ENCODE peak calls at places on chromosomes 4 and X, in nine cellular contexts. H, B, U, I, N, P, J, V and D are unnamed samples.

GRCh38 chrX:108557594-108557993 is 118.0 kb downstream of the COL4A5 start:
- DNase-seq in H (no peak), B (no peak), U (no peak), I (no peak), N (no peak), P (no peak), J (no peak), V (no peak), D (no peak)

GRCh38 chrX:104842646-104843045 is 276.6 kb downstream of the IL1RAPL2 start:
- DNase-seq in H (no peak), B (no peak), U (no peak), I (no peak), N (no peak), P (no peak), J (no peak), V (no peak), D (no peak)

GRCh38 chrX:10677490-10677889 is 57.1 kb upstream of the MID1 start:
- DNase-seq in H (no peak), B (peak), U (no peak), I (no peak), N (no peak), P (no peak), J (no peak), V (no peak), D (no peak)

GRCh38 chrX:44903107-44903506 is 30.1 kb downstream of the KDM6A start:
- DNase-seq in H (no peak), B (no peak), U (no peak), I (no peak), N (no peak), P (no peak), J (peak), V (no peak), D (no peak)

GRCh38 chr4:132992686-132993085 is 156.4 kb upstream of the PCDH10 start:
- DNase-seq in H (no peak), B (no peak), U (no peak), I (no peak), N (no peak), P (no peak), J (no peak), V (no peak), D (no peak)

GRCh38 chr4:31768756-31769155 is 1048.6 kb downstream of the PCDH7 start:
- DNase-seq in H (no peak), B (no peak), U (no peak), I (no peak), N (no peak), P (no peak), J (no peak), V (no peak), D (no peak)

GRCh38 chr4:151537726-151538125 is 128.8 kb downstream of the FHIP1A start:
- DNase-seq in H (no peak), B (no peak), U (no peak), I (no peak), N (no peak), P (no peak), J (no peak), V (no peak), D (no peak)

GRCh38 chrX:77446840-77447239 is 349 bp upstream of the FGF16 start:
- DNase-seq in H (no peak), B (no peak), U (no peak), I (no peak), N (no peak), P (no peak), J (no peak), V (no peak), D (no peak)

GRCh38 chr4:119478446-119479179 is 150.0 kb downstream of the PDE5A start:
- DNase-seq in H (no peak), B (no peak), U (no peak), I (no peak), N (no peak), P (no peak), J (no peak), V (no peak), D (no peak)

GRCh38 chr4:114474401-114474800 is 124.2 kb upstream of the UGT8 start:
- DNase-seq in H (no peak), B (no peak), U (no peak), I (no peak), N (no peak), P (no peak), J (no peak), V (no peak), D (no peak)

GRCh38 chrX:2677764-2678163 is 13.3 kb upstream of the CD99 start:
- DNase-seq in H (no peak), B (peak), U (no peak), I (no peak), N (peak), P (peak), J (peak), V (no peak), D (peak)

GRCh38 chr4:89762311-89762710 is 74.7 kb downstream of the SNCA start:
- DNase-seq in H (no peak), B (no peak), U (no peak), I (no peak), N (no peak), P (no peak), J (no peak), V (no peak), D (no peak)

DNA sequence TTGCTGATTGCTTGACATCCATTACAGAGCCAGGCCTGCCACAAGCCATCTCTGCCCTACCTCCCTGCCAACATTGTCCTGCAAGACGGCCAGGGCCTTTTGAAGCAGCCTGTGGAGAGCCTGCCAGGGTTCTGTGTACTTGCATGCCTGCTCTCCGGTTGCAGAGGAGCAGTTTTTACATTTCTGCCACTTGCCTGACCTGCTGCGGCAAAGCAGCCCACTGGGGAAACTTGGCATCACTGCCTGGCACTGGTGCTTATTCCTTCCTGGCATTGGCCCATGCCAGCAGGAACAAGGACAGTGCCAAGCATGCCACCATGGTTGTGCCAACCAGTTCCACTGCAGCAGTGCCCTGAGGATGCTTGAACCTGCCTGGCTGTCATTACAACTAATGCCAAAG is 167.1 kb downstream of the NHS start:
- DNase-seq in H (no peak), B (peak), U (no peak), I (no peak), N (no peak), P (no peak), J (no peak), V (no peak), D (no peak)
- TF ChIP-seq POLR2AphosphoS5 in H (no peak), B (no peak), U (no peak), I (no peak), N (no peak), P (no peak), J (no peak), V (no peak), D (no peak)

GRCh38 chrX:41389311-41389888 is 55.4 kb downstream of the DDX3X start:
- DNase-seq in H (no peak), B (no peak), U (no peak), I (no peak), N (no peak), P (peak), J (no peak), V (no peak), D (no peak)
- TF ChIP-seq POLR2AphosphoS5 in H (no peak), B (no peak), U (no peak), I (no peak), N (no peak), P (peak), J (no peak), V (no peak), D (no peak)

GRCh38 chr4:153269223-153269990 is 65.2 kb downstream of the TRIM2 start:
- DNase-seq in H (no peak), B (no peak), U (peak), I (no peak), N (no peak), P (no peak), J (no peak), V (no peak), D (no peak)
- TF ChIP-seq POLR2AphosphoS5 in H (no peak), B (no peak), U (no peak), I (no peak), N (no peak), P (no peak), J (no peak), V (no peak), D (no peak)

DNA sequence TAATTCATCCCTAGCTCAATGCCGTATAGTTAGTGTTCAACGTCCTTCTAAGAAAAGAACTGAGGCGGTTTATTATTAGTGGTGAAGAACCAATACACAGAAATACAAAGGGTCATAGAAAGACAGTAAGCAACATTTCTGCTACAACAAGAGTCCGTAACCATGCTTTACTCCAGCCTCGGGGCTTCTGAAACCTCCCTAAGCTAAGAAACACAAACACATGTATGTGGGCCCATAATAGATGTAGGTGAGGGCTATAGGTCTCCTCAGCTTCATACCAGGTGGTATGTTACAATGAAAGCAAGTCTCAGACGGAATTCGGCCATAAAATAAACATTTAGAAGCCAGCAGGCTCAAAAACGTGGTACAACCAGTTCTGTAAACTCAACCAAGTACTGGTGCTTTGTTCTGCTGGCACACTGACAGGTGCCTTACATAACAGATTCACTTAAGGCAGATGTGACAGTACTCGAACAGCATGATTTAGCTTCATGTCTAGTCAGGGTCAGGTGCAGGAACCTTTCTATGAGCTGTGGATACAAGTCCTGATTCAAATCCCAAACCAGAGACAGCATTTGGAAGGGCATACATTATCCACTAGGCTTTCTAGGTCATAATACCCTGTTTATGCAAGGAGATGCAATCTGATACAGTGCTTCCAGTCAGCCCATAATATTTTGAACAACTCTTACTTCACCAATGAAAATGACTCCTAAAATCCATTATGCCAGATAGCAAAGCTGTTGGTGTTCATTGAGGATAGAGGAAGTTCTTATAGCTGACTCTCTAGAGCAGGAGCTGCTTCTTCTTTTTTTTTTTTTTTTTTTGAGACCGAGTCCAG is 113.7 kb upstream of the ENPP6 start:
- DNase-seq in H (no peak), B (no peak), U (no peak), I (no peak), N (peak), P (peak), J (no peak), V (no peak), D (peak)
- TF ChIP-seq POLR2AphosphoS5 in H (no peak), B (no peak), U (no peak), I (no peak), N (peak), P (no peak), J (no peak), V (no peak), D (no peak)

DNA sequence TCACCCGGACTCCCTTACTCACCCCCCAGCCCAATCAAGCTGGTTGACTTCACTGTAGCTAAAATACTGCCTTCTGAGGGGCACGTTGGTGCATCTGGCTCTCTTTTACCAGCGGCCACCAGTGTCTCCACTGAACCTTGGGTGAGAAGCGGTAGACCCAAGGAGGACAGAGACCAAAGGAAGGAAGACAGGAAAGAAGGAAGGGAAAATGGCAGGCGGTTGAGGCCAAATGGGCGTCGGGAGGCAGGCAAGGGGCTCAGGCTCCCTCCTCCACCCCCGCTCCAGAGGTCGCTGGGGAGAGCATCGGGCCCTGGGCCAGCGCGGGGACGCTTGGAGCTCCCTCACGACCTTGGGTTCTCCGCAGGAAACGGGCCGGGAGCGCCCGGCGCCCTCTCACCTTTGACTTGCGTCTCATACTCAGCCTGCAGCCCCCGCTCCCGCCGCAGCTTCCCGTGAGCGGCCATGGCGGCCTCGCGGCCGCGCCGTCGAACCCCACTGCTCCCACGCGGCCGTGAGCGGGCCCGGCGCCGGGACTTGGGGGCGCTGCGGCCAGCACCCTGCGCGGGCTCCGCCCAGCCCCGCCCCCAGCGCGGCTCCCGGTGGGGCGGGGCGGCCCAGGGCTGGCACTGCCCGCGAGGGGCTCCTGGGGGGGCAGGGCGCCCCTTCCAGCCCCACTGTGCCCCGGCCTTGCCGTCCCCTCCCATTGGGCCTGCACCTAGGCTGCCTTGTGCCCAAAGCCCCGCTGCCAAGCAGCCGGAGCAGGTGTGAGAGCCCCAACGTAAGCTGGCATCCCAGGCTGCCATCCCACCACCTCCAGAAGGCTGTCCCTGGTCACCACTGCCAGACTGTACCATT is at the start of gene ARHGAP4:
- DNase-seq in H (no peak), B (no peak), U (peak), I (no peak), N (no peak), P (no peak), J (peak), V (peak), D (no peak)
- TF ChIP-seq POLR2AphosphoS5 in H (no peak), B (no peak), U (no peak), I (peak), N (no peak), P (no peak), J (peak), V (peak), D (no peak)

GRCh38 chr4:184598753-184599491 is 50.3 kb downstream of the CASP3 start:
- DNase-seq in H (no peak), B (no peak), U (no peak), I (no peak), N (no peak), P (no peak), J (no peak), V (no peak), D (peak)
- TF ChIP-seq POLR2AphosphoS5 in H (no peak), B (no peak), U (no peak), I (no peak), N (no peak), P (no peak), J (no peak), V (no peak), D (no peak)

GRCh38 chr4:170089743-170090666 is at the start of gene AADAT:
- DNase-seq in H (no peak), B (peak), U (peak), I (peak), N (no peak), P (peak), J (peak), V (no peak), D (peak)
- TF ChIP-seq POLR2AphosphoS5 in H (peak), B (no peak), U (no peak), I (no peak), N (no peak), P (no peak), J (peak), V (no peak), D (no peak)